ENCODE peak calls at places on chromosomes 3 and 15, in four cellular contexts. F is IMR-90, G is EH, T is tibial artery. B is an unnamed sample.

GRCh38 chr3:113274425-113274824 is 63.1 kb downstream of the BOC start:
- DNase-seq in T (no peak), G (no peak), F (no peak), B (peak)

GRCh38 chr3:56591256-56591655 is 34.3 kb downstream of the CCDC66 start:
- DNase-seq in F (peak), T (no peak), G (no peak), B (no peak)

GRCh38 chr3:68972358-68972979 is 40.1 kb upstream of the TAFA4 start:
- DNase-seq in F (peak), T (no peak), G (peak), B (no peak)

GRCh38 chr15:61084502-61084901 is 144.6 kb downstream of the RORA start:
- DNase-seq in F (no peak), T (no peak), G (no peak), B (no peak)

GRCh38 chr3:126154391-126155279 is 25.8 kb downstream of the ALDH1L1 start:
- DNase-seq in F (no peak), G (no peak), T (no peak), B (no peak)

GRCh38 chr15:90648137-90649070 is 68.7 kb upstream of the BLM start:
- DNase-seq in F (peak), T (peak), G (peak), B (peak)

GRCh38 chr3:49844464-49845183 is 11.7 kb downstream of the TRAIP start:
- DNase-seq in G (peak), T (no peak), F (no peak), B (no peak)

GRCh38 chr15:68276668-68277067 is 877 bp upstream of the FEM1B start:
- DNase-seq in T (no peak), F (no peak), G (no peak), B (no peak)

GRCh38 chr15:37372064-37372463 is 271.7 kb upstream of the MEIS2 start:
- DNase-seq in F (no peak), G (peak), T (no peak), B (no peak)

GRCh38 chr3:101836907-101837598 is 12.3 kb upstream of the NFKBIZ start:
- DNase-seq in F (peak), T (no peak), G (peak), B (no peak)